ENCODE peak calls at places on chromosome 18, in nine cellular contexts. One of them, this sample, is unnamed.

GRCh38 chr18:78297048-78297447 is 682.6 kb upstream of the SALL3 start:
- DNase-seq in GM12865: no peak
- DNase-seq in fibroblast of pulmonary artery: no peak
- DNase-seq in brain microvascular endothelial cell: no peak
- DNase-seq in tibial artery: no peak
- DNase-seq in prostate gland: no peak
- DNase-seq in neural progenitor cell: no peak
- DNase-seq in right lobe of liver: no peak
- DNase-seq in fibroblast of mammary gland: no peak
- DNase-seq in this sample: no peak

GRCh38 chr18:24018299-24018910 is 3.9 kb downstream of the TTC39C start:
- DNase-seq in GM12865: no peak
- DNase-seq in fibroblast of pulmonary artery: no peak
- DNase-seq in brain microvascular endothelial cell: no peak
- DNase-seq in tibial artery: no peak
- DNase-seq in prostate gland: no peak
- DNase-seq in neural progenitor cell: no peak
- DNase-seq in right lobe of liver: no peak
- DNase-seq in fibroblast of mammary gland: no peak
- DNase-seq in this sample: no peak

GRCh38 chr18:77151791-77152517 is 19.4 kb upstream of the MBP start:
- DNase-seq in GM12865: no peak
- DNase-seq in fibroblast of pulmonary artery: no peak
- DNase-seq in brain microvascular endothelial cell: no peak
- DNase-seq in tibial artery: no peak
- DNase-seq in prostate gland: no peak
- DNase-seq in neural progenitor cell: no peak
- DNase-seq in right lobe of liver: no peak
- DNase-seq in fibroblast of mammary gland: no peak
- DNase-seq in this sample: no peak

GRCh38 chr18:31217038-31217437 is 54.4 kb upstream of the DSC1 start:
- DNase-seq in GM12865: no peak
- DNase-seq in fibroblast of pulmonary artery: no peak
- DNase-seq in brain microvascular endothelial cell: no peak
- DNase-seq in tibial artery: no peak
- DNase-seq in prostate gland: no peak
- DNase-seq in neural progenitor cell: peak; percentile 26
- DNase-seq in right lobe of liver: no peak
- DNase-seq in fibroblast of mammary gland: no peak
- DNase-seq in this sample: no peak

GRCh38 chr18:34352385-34353163 is 127.9 kb upstream of the NOL4 start:
- DNase-seq in GM12865: no peak
- DNase-seq in fibroblast of pulmonary artery: peak; percentile 1
- DNase-seq in brain microvascular endothelial cell: no peak
- DNase-seq in tibial artery: no peak
- DNase-seq in prostate gland: no peak
- DNase-seq in neural progenitor cell: peak; percentile 10
- DNase-seq in right lobe of liver: no peak
- DNase-seq in fibroblast of mammary gland: peak; percentile 9
- DNase-seq in this sample: no peak

GRCh38 chr18:5294113-5294617 is 1.4 kb downstream of the ZBTB14 start:
- DNase-seq in GM12865: peak; percentile 75
- DNase-seq in fibroblast of pulmonary artery: no peak
- DNase-seq in brain microvascular endothelial cell: no peak
- DNase-seq in tibial artery: no peak
- DNase-seq in prostate gland: peak; percentile 52
- DNase-seq in neural progenitor cell: no peak
- DNase-seq in right lobe of liver: no peak
- DNase-seq in fibroblast of mammary gland: peak; percentile 34
- DNase-seq in this sample: no peak

GRCh38 chr18:34659579-34660517 is 50.2 kb upstream of the DTNA start:
- DNase-seq in GM12865: peak; percentile 8
- DNase-seq in fibroblast of pulmonary artery: peak; percentile 98
- DNase-seq in brain microvascular endothelial cell: peak; percentile 98
- DNase-seq in tibial artery: peak; percentile 90
- DNase-seq in prostate gland: peak; percentile 15
- DNase-seq in neural progenitor cell: peak; percentile 75
- DNase-seq in right lobe of liver: peak; percentile 72
- DNase-seq in fibroblast of mammary gland: peak; percentile 96
- DNase-seq in this sample: peak; percentile 86

GRCh38 chr18:13909541-13909940 is 5.8 kb downstream of the MC2R start:
- DNase-seq in GM12865: no peak
- DNase-seq in fibroblast of pulmonary artery: no peak
- DNase-seq in brain microvascular endothelial cell: no peak
- DNase-seq in tibial artery: no peak
- DNase-seq in prostate gland: no peak
- DNase-seq in neural progenitor cell: no peak
- DNase-seq in right lobe of liver: no peak
- DNase-seq in fibroblast of mammary gland: no peak
- DNase-seq in this sample: no peak

GRCh38 chr18:395481-396250 is 104.8 kb downstream of the COLEC12 start:
- DNase-seq in GM12865: no peak
- DNase-seq in fibroblast of pulmonary artery: peak; percentile 64
- DNase-seq in brain microvascular endothelial cell: peak; percentile 77
- DNase-seq in tibial artery: peak; percentile 60
- DNase-seq in prostate gland: peak; percentile 40
- DNase-seq in neural progenitor cell: no peak
- DNase-seq in right lobe of liver: no peak
- DNase-seq in fibroblast of mammary gland: peak; percentile 94
- DNase-seq in this sample: no peak

GRCh38 chr18:54269924-54270844 is 867 bp downstream of the POLI start:
- DNase-seq in GM12865: peak; percentile 91
- DNase-seq in fibroblast of pulmonary artery: peak; percentile 57
- DNase-seq in brain microvascular endothelial cell: peak; percentile 34
- DNase-seq in tibial artery: no peak
- DNase-seq in prostate gland: peak; percentile 39
- DNase-seq in neural progenitor cell: peak; percentile 37
- DNase-seq in right lobe of liver: peak; percentile 55
- DNase-seq in fibroblast of mammary gland: peak; percentile 45
- DNase-seq in this sample: peak; percentile 73

DNA sequence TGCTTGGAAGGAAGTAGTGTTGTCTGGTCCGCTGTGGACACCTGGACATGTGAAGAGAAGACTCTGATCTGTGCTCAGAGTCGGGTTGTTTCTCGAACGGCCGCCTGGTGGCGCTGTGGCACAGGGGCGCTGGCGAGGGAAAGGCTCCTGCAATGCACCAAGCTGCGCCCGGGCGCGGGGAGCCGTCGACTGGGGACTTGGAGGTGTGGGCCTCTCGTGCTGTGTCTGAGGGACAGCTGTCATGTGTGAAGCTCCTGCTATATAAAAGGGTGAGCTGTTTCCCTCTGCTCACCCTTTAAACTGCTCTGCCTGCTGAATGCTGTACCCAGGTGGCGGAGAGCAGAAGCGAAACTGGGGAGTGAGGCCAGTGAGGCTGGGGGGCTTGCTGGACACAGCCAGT is 44.0 kb downstream of the GNAL start:
- DNase-seq in GM12865: peak; percentile 67
- DNase-seq in fibroblast of pulmonary artery: peak; percentile 67
- DNase-seq in brain microvascular endothelial cell: peak; percentile 60
- DNase-seq in tibial artery: peak; percentile 70
- DNase-seq in prostate gland: peak; percentile 46
- DNase-seq in neural progenitor cell: peak; percentile 88
- DNase-seq in right lobe of liver: peak; percentile 81
- DNase-seq in fibroblast of mammary gland: peak; percentile 59
- DNase-seq in this sample: peak; percentile 96
- H3K4me3 ChIP-seq in GM12865: no peak overlapping the region
- H3K4me3 ChIP-seq in fibroblast of pulmonary artery: peak overlapping the region; percentile 19
- H3K4me3 ChIP-seq in brain microvascular endothelial cell: no peak overlapping the region
- H3K4me3 ChIP-seq in tibial artery: no peak overlapping the region
- H3K4me3 ChIP-seq in prostate gland: no peak overlapping the region
- H3K4me3 ChIP-seq in neural progenitor cell: no peak overlapping the region
- H3K4me3 ChIP-seq in right lobe of liver: no peak overlapping the region
- H3K4me3 ChIP-seq in fibroblast of mammary gland: no peak overlapping the region
- H3K4me3 ChIP-seq in this sample: no peak overlapping the region

GRCh38 chr18:79826966-79827365 is 29.2 kb downstream of the KCNG2 start:
- DNase-seq in GM12865: no peak
- DNase-seq in fibroblast of pulmonary artery: no peak
- DNase-seq in brain microvascular endothelial cell: no peak
- DNase-seq in tibial artery: no peak
- DNase-seq in prostate gland: no peak
- DNase-seq in neural progenitor cell: no peak
- DNase-seq in right lobe of liver: no peak
- DNase-seq in fibroblast of mammary gland: no peak
- DNase-seq in this sample: no peak
- TF ChIP-seq CTCF in GM12865: no peak
- TF ChIP-seq CTCF in fibroblast of pulmonary artery: no peak
- TF ChIP-seq CTCF in brain microvascular endothelial cell: no peak
- TF ChIP-seq CTCF in tibial artery: no peak
- TF ChIP-seq CTCF in prostate gland: no peak
- TF ChIP-seq CTCF in neural progenitor cell: peak; percentile 20
- TF ChIP-seq CTCF in right lobe of liver: no peak
- TF ChIP-seq CTCF in fibroblast of mammary gland: no peak
- TF ChIP-seq CTCF in this sample: no peak

DNA sequence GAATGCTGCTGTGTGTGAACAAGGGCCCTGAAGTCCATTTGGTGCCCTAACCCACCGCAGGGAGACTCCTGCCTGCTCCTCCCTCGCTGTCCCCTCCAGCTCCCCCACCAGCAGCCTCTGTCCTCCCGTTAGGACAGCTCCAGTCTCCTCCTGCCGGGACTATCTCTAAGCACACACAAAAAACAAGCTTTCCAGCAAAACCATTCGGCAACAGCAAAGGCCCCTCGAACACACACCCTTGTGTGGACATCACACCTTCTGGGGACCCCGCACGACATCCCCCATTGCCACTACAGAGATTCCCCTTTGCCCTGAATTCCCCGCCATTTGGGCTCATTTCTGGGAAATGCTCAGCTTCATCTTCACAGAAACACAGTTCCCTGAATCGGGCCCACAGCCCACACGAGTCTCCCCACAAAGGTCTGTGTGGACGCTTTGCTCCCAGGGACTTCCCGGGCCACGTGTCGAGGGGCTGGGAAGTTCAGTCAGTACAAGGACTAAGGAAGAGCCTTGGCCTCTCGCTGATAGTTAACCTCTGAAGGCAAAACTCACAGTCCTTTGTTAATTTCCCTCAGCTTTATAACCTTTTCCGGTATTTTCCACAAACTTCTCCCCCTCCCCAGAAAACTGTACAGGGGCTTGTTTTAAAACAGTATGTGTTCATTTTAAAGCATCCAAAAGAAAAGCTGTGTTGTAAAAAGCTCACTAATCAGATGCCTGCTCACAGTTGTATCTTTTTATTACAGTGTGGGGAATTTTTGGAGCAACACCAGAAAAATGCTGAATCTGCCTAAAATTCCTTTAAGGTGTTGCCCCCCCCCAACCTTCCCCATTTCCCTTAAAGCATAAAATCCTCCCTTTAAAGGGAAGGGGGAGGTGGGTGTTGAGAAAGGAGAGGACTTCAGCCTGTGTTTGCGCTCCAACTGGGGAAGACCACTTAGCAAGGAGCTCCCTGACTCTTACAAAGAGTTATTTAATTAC is 25.9 kb downstream of the SMAD7 start:
- DNase-seq in GM12865: no peak
- DNase-seq in fibroblast of pulmonary artery: peak; percentile 22
- DNase-seq in brain microvascular endothelial cell: no peak
- DNase-seq in tibial artery: no peak
- DNase-seq in prostate gland: no peak
- DNase-seq in neural progenitor cell: peak; percentile 44
- DNase-seq in right lobe of liver: no peak
- DNase-seq in fibroblast of mammary gland: no peak
- DNase-seq in this sample: no peak
- H3K4me3 ChIP-seq in GM12865: peak overlapping the region; percentile 19
- H3K4me3 ChIP-seq in fibroblast of pulmonary artery: no peak overlapping the region
- H3K4me3 ChIP-seq in brain microvascular endothelial cell: no peak overlapping the region
- H3K4me3 ChIP-seq in tibial artery: peak overlapping the region; percentile 10
- H3K4me3 ChIP-seq in prostate gland: no peak overlapping the region
- H3K4me3 ChIP-seq in neural progenitor cell: no peak overlapping the region
- H3K4me3 ChIP-seq in right lobe of liver: no peak overlapping the region
- H3K4me3 ChIP-seq in fibroblast of mammary gland: no peak overlapping the region
- H3K4me3 ChIP-seq in this sample: no peak overlapping the region

GRCh38 chr18:9334351-9335254 is at the start of gene TWSG1:
- DNase-seq in GM12865: peak; percentile 98
- DNase-seq in fibroblast of pulmonary artery: peak; percentile 96
- DNase-seq in brain microvascular endothelial cell: peak; percentile 89
- DNase-seq in tibial artery: peak; percentile 93
- DNase-seq in prostate gland: peak; percentile 92
- DNase-seq in neural progenitor cell: peak; percentile 98
- DNase-seq in right lobe of liver: peak; percentile 92
- DNase-seq in fibroblast of mammary gland: peak; percentile 89
- DNase-seq in this sample: peak; percentile 99
- TF ChIP-seq CTCF in GM12865: peak; percentile 44
- TF ChIP-seq CTCF in fibroblast of pulmonary artery: peak; percentile 15
- TF ChIP-seq CTCF in brain microvascular endothelial cell: peak; percentile 53
- TF ChIP-seq CTCF in tibial artery: peak; percentile 17
- TF ChIP-seq CTCF in prostate gland: peak; percentile 29
- TF ChIP-seq CTCF in neural progenitor cell: peak; percentile 53
- TF ChIP-seq CTCF in right lobe of liver: peak; percentile 40
- TF ChIP-seq CTCF in fibroblast of mammary gland: no peak
- TF ChIP-seq CTCF in this sample: peak; percentile 60

GRCh38 chr18:44681039-44681595 is 429 bp downstream of the SETBP1 start:
- DNase-seq in GM12865: no peak
- DNase-seq in fibroblast of pulmonary artery: no peak
- DNase-seq in brain microvascular endothelial cell: no peak
- DNase-seq in tibial artery: no peak
- DNase-seq in prostate gland: no peak
- DNase-seq in neural progenitor cell: no peak
- DNase-seq in right lobe of liver: no peak
- DNase-seq in fibroblast of mammary gland: peak; percentile 22
- DNase-seq in this sample: no peak
- H3K4me3 ChIP-seq in GM12865: peak overlapping the region; percentile 67
- H3K4me3 ChIP-seq in fibroblast of pulmonary artery: peak overlapping the region; percentile 60
- H3K4me3 ChIP-seq in brain microvascular endothelial cell: peak overlapping the region; percentile 70
- H3K4me3 ChIP-seq in tibial artery: peak overlapping the region; percentile 72
- H3K4me3 ChIP-seq in prostate gland: peak overlapping the region; percentile 78
- H3K4me3 ChIP-seq in neural progenitor cell: peak overlapping the region; percentile 96
- H3K4me3 ChIP-seq in right lobe of liver: peak overlapping the region; percentile 73
- H3K4me3 ChIP-seq in fibroblast of mammary gland: peak overlapping the region; percentile 65
- H3K4me3 ChIP-seq in this sample: peak overlapping the region; percentile 59